ENCODE peak calls at places on chromosome 6, in eight cellular contexts. Z, J, H, L, Y, P, F and G are unnamed samples. For H3K4me1, the result is how much of the 10 kb centered on the place peaks cover.

GRCh38 chr6:3617192-3617631 is 134.3 kb downstream of the PXDC1 start:
- DNase-seq in Z (no peak), J (no peak), H (no peak), L (no peak), Y (no peak), P (no peak), F (no peak), G (no peak)

GRCh38 chr6:99603421-99604160 is 3.0 kb upstream of the PRDM13 start:
- DNase-seq in Z (peak), J (no peak), H (peak), L (no peak), Y (no peak), P (peak), F (no peak), G (no peak)

GRCh38 chr6:11008821-11009220 is 35.3 kb downstream of the ELOVL2 start:
- DNase-seq in Z (no peak), J (no peak), H (peak), L (no peak), Y (no peak), P (no peak), F (no peak), G (no peak)

GRCh38 chr6:83590413-83590812 is 78.1 kb downstream of the PRSS35 start:
- DNase-seq in Z (no peak), J (no peak), H (no peak), L (no peak), Y (no peak), P (no peak), F (no peak), G (no peak)

GRCh38 chr6:90537723-90538407 is 49.0 kb downstream of the MAP3K7 start:
- DNase-seq in Z (no peak), J (no peak), H (peak), L (no peak), Y (no peak), P (no peak), F (no peak), G (no peak)

GRCh38 chr6:4179960-4180652 is 44.7 kb upstream of the ECI2 start:
- DNase-seq in Z (no peak), J (no peak), H (no peak), L (no peak), Y (no peak), P (no peak), F (no peak), G (no peak)

GRCh38 chr6:66496659-66497058 is 789.6 kb upstream of the EYS start:
- DNase-seq in Z (no peak), J (peak), H (no peak), L (no peak), Y (no peak), P (no peak), F (peak), G (no peak)

GRCh38 chr6:27668442-27669275 is 195.8 kb upstream of the ZNF184 start:
- DNase-seq in Z (no peak), J (peak), H (peak), L (peak), Y (no peak), P (no peak), F (peak), G (no peak)

GRCh38 chr6:116941727-116942126 is 64.7 kb downstream of the RFX6 start:
- DNase-seq in Z (no peak), J (no peak), H (no peak), L (no peak), Y (no peak), P (no peak), F (no peak), G (no peak)

GRCh38 chr6:150050846-150051245 is 18.1 kb downstream of the ULBP3 start:
- DNase-seq in Z (peak), J (no peak), H (no peak), L (no peak), Y (no peak), P (no peak), F (no peak), G (no peak)

GRCh38 chr6:28940859-28941680 is 17.3 kb upstream of the TRIM27 start:
- DNase-seq in Z (peak), J (peak), H (peak), L (peak), Y (peak), P (peak), F (peak), G (peak)

GRCh38 chr6:28944412-28945006 is 20.7 kb upstream of the TRIM27 start:
- DNase-seq in Z (no peak), J (peak), H (peak), L (peak), Y (no peak), P (no peak), F (peak), G (peak)

GRCh38 chr6:154164397-154164796 is 125.4 kb downstream of the OPRM1 start:
- DNase-seq in Z (no peak), J (no peak), H (peak), L (no peak), Y (peak), P (no peak), F (no peak), G (no peak)
- H3K4me1 ChIP-seq in Z (under half), J (under half), H (under half), L (under half), Y (under half), P (under half), F (under half), G (under half)

GRCh38 chr6:45496085-45496433 is 118.3 kb upstream of the SUPT3H start:
- DNase-seq in Z (no peak), J (no peak), H (no peak), L (no peak), Y (no peak), P (no peak), F (no peak), G (no peak)

GRCh38 chr6:45495404-45496084 is 117.8 kb upstream of the SUPT3H start:
- DNase-seq in Z (no peak), J (no peak), H (no peak), L (no peak), Y (no peak), P (no peak), F (no peak), G (peak)

GRCh38 chr6:45502446-45502845 is 124.7 kb upstream of the SUPT3H start:
- DNase-seq in Z (no peak), J (no peak), H (no peak), L (no peak), Y (no peak), P (no peak), F (no peak), G (no peak)

GRCh38 chr6:45500924-45501816 is 123.4 kb upstream of the SUPT3H start:
- DNase-seq in Z (no peak), J (no peak), H (no peak), L (no peak), Y (no peak), P (no peak), F (peak), G (no peak)

DNA sequence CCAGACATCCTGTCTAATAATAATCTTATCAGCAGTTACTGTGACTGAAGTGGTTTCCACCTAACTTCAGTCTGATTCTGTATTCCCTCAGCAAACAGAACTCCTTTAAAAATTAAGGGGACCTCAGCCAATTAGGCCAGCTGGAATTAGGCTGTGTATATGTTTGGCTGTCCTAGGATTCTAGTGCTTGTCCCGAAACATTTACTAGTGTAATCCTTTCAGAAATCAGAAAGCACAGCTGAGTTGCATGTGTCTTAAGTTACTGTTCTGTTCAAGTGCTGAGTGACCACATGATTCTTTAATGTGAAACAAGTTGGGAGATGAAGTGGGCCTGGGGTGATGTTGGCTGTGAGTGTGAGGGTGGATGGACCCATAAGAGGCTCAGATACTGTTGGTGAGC is 120.9 kb upstream of the SUPT3H start:
- DNase-seq in Z (no peak), J (no peak), H (no peak), L (no peak), Y (no peak), P (no peak), F (no peak), G (no peak)
- H3K4me1 ChIP-seq in Z (under half), J (under half), H (under half), L (under half), Y (under half), P (under half), F (under half), G (under half)

GRCh38 chr6:42101186-42101657 is 41.2 kb downstream of the C6orf132 start:
- DNase-seq in Z (no peak), J (no peak), H (no peak), L (no peak), Y (no peak), P (no peak), F (peak), G (no peak)
- H3K4me1 ChIP-seq in Z (under half), J (under half), H (under half), L (under half), Y (under half), P (half or more), F (half or more), G (under half)

GRCh38 chr6:106530026-106530425 is 99.3 kb downstream of the RTN4IP1 start:
- DNase-seq in Z (no peak), J (no peak), H (no peak), L (no peak), Y (no peak), P (no peak), F (no peak), G (no peak)
- H3K4me1 ChIP-seq in Z (under half), J (under half), H (under half), L (under half), Y (under half), P (under half), F (under half), G (half or more)

GRCh38 chr6:111664565-111665039 is 58.9 kb upstream of the TRAF3IP2 start:
- DNase-seq in Z (no peak), J (no peak), H (no peak), L (no peak), Y (no peak), P (no peak), F (no peak), G (no peak)
- H3K4me1 ChIP-seq in Z (under half), J (under half), H (under half), L (under half), Y (under half), P (half or more), F (under half), G (under half)

GRCh38 chr6:56529594-56530191 is 113.0 kb downstream of the DST start:
- DNase-seq in Z (no peak), J (no peak), H (peak), L (no peak), Y (no peak), P (no peak), F (no peak), G (no peak)

GRCh38 chr6:56535626-56536025 is 107.1 kb downstream of the DST start:
- DNase-seq in Z (no peak), J (no peak), H (no peak), L (no peak), Y (no peak), P (no peak), F (no peak), G (no peak)

GRCh38 chr6:56534680-56535419 is 107.8 kb downstream of the DST start:
- DNase-seq in Z (no peak), J (no peak), H (no peak), L (no peak), Y (no peak), P (no peak), F (no peak), G (no peak)

GRCh38 chr6:56531839-56532595 is 110.7 kb downstream of the DST start:
- DNase-seq in Z (no peak), J (no peak), H (no peak), L (no peak), Y (no peak), P (no peak), F (no peak), G (no peak)

DNA sequence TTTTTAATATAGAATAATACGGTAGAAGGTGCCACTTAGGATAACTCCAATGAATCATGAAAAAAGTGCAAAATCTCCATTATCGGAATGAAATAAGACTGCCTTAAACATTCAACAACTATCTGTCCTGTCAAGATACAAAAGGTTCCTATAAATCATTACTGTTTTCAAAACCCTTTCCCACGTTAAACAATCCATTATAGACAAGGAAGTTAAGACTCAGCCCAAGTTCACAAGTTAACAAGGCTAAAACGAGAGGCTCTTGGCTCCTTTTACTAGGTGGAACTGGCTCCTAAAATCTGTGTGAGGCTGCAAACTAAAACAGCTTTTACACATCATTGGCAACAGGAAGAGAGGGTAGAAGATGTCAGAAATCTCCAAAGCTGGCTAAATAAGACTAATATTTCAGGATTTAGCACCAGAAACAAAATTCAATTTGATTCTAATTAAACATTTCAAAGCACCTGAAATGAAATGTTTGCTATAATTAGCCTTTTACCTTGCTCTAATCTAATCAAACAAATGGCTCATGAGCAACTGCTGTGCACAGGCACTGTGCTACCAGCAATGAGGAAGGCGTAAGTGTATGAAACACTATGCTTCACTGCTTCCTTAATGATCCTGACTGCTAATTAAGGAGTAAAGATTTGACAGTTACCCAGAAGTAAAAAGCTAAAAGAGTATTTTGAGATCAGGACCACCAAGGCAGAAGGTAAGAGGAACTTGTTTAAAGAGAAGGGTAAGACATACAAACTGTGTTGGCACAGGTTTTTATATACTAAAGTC is 109.7 kb downstream of the DST start:
- DNase-seq in Z (no peak), J (no peak), H (no peak), L (no peak), Y (no peak), P (no peak), F (no peak), G (no peak)
- H3K4me1 ChIP-seq in Z (under half), J (under half), H (under half), L (under half), Y (under half), P (under half), F (under half), G (under half)

GRCh38 chr6:7108196-7108963 is 619 bp downstream of the RREB1 start:
- DNase-seq in Z (peak), J (peak), H (peak), L (peak), Y (no peak), P (peak), F (peak), G (peak)

GRCh38 chr6:7112741-7113313 is 5.1 kb downstream of the RREB1 start:
- DNase-seq in Z (no peak), J (no peak), H (no peak), L (no peak), Y (no peak), P (no peak), F (peak), G (peak)

GRCh38 chr6:7110092-7110792 is 2.5 kb downstream of the RREB1 start:
- DNase-seq in Z (no peak), J (no peak), H (no peak), L (no peak), Y (no peak), P (no peak), F (no peak), G (no peak)

GRCh38 chr6:7108964-7109836 is 1.4 kb downstream of the RREB1 start:
- DNase-seq in Z (peak), J (peak), H (peak), L (peak), Y (peak), P (peak), F (peak), G (peak)

GRCh38 chr6:7111095-7111690 is 3.4 kb downstream of the RREB1 start:
- DNase-seq in Z (no peak), J (no peak), H (no peak), L (no peak), Y (no peak), P (no peak), F (no peak), G (no peak)
- H3K4me1 ChIP-seq in Z (under half), J (under half), H (under half), L (under half), Y (under half), P (half or more), F (half or more), G (half or more)